ENCODE peak calls at places on chromosomes 2 and 18, in four cellular contexts. B, D, H and O are unnamed samples.
A peak's percentile ranks its signal among the peaks of the same experiment; 100 is the strongest.

GRCh38 chr2:31129835-31130561 is 8.2 kb downstream of the GALNT14 start:
- DNase-seq in B (no peak), D (no peak), H (no peak), O (no peak)

GRCh38 chr18:68568364-68568763 is 146.5 kb downstream of the TMX3 start:
- DNase-seq in B (no peak), D (no peak), H (no peak), O (no peak)

GRCh38 chr18:48575658-48576453 is 37.0 kb downstream of the CTIF start:
- DNase-seq in B (no peak), D (no peak), H (no peak), O (no peak)

GRCh38 chr2:30979822-30980245 is 158.4 kb downstream of the GALNT14 start:
- DNase-seq in B (peak; percentile 13), D (no peak), H (peak; percentile 77), O (no peak)

GRCh38 chr18:29172151-29173015 is 995.5 kb upstream of the CDH2 start:
- DNase-seq in B (peak; percentile 42), D (no peak), H (no peak), O (no peak)

GRCh38 chr18:45481846-45482245 is 133.4 kb upstream of the SLC14A2 start:
- DNase-seq in B (no peak), D (no peak), H (no peak), O (no peak)

GRCh38 chr2:230913406-230913805 is 11.6 kb downstream of the GPR55 start:
- DNase-seq in B (no peak), D (peak; percentile 53), H (no peak), O (no peak)

GRCh38 chr2:28438532-28439063 is 45.9 kb downstream of the FOSL2 start:
- DNase-seq in B (no peak), D (peak; percentile 5), H (no peak), O (no peak)

GRCh38 chr2:61272421-61273070 is 110.6 kb downstream of the C2orf74 start:
- DNase-seq in B (peak; percentile 20), D (no peak), H (no peak), O (peak; percentile 50)

GRCh38 chr2:14626873-14627272 is 5.6 kb upstream of the LRATD1 start:
- DNase-seq in B (no peak), D (no peak), H (no peak), O (no peak)

GRCh38 chr18:23353459-23353858 is 99.6 kb upstream of the RIOK3 start:
- DNase-seq in B (no peak), D (no peak), H (no peak), O (no peak)

GRCh38 chr2:66433945-66434678 is 813 bp upstream of the MEIS1 start:
- DNase-seq in B (peak; percentile 76), D (peak; percentile 42), H (no peak), O (peak; percentile 86)

GRCh38 chr18:55586841-55587240 is 1.2 kb downstream of the TCF4 start:
- DNase-seq in B (peak; percentile 53), D (no peak), H (no peak), O (peak; percentile 53)

GRCh38 chr2:182650704-182651103 is 65.4 kb upstream of the DNAJC10 start:
- DNase-seq in B (peak; percentile 76), D (no peak), H (no peak), O (peak; percentile 67)

GRCh38 chr2:203605302-203605701 is 70.2 kb upstream of the RAPH1 start:
- DNase-seq in B (peak; percentile 49), D (no peak), H (no peak), O (peak; percentile 14)

GRCh38 chr18:14086459-14087231 is 45.6 kb downstream of the ZNF519 start:
- DNase-seq in B (peak; percentile 37), D (peak; percentile 23), H (no peak), O (peak; percentile 34)

GRCh38 chr2:20674974-20675679 is 8.2 kb downstream of the GDF7 start:
- DNase-seq in B (peak; percentile 87), D (no peak), H (no peak), O (peak; percentile 80)

GRCh38 chr2:170973492-170974303 is 44.6 kb downstream of the GORASP2 start:
- DNase-seq in B (peak; percentile 66), D (peak; percentile 99), H (no peak), O (peak; percentile 85)

GRCh38 chr2:27622921-27623384 is 5.9 kb downstream of the CCDC121 start:
- DNase-seq in B (peak; percentile 84), D (no peak), H (peak; percentile 28), O (peak; percentile 5)

GRCh38 chr2:212392048-212392447 is 146.6 kb downstream of the ERBB4 start:
- DNase-seq in B (peak; percentile 3), D (no peak), H (peak; percentile 5), O (no peak)

GRCh38 chr2:73894475-73894850 is 1.7 kb downstream of the ACTG2 start:
- DNase-seq in B (no peak), D (no peak), H (no peak), O (no peak)

GRCh38 chr18:27377251-27377650 is 192.1 kb upstream of the CHST9 start:
- DNase-seq in B (no peak), D (no peak), H (no peak), O (no peak)

GRCh38 chr2:241925277-241925676 is 55.7 kb downstream of the RTP5 start:
- DNase-seq in B (no peak), D (no peak), H (no peak), O (no peak)

GRCh38 chr18:56235773-56236115 is 402.6 kb downstream of the TXNL1 start:
- DNase-seq in B (no peak), D (no peak), H (no peak), O (no peak)

GRCh38 chr18:4510709-4511108 is 55.6 kb upstream of the DLGAP1 start:
- DNase-seq in B (no peak), D (no peak), H (no peak), O (peak; percentile 17)

GRCh38 chr18:420661-421060 is 79.8 kb downstream of the COLEC12 start:
- DNase-seq in B (no peak), D (no peak), H (no peak), O (no peak)
- TF ChIP-seq CTCF in B (no peak), D (no peak), H (no peak), O (no peak)

DNA sequence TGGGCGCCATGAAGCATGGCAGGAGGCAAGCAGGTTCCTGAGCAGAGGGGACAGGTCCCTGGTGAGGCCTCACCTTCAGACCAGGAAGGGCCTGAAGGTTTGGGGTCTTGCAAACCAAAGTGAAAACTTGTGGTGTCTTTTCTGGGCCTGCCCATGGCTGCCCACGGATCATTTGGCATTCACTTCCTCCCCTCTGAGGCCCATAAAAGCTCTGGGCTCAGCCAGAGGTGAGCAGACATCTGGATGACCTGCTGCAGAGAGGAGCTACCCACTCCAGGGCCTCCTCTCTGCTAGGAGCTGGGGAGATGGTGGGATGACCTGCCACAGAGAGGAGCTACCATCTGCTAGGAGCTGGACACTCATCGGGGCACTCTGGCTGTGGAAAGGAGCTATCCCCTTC is 112.9 kb upstream of the TMEM18 start:
- DNase-seq in B (no peak), D (no peak), H (no peak), O (no peak)
- H3K9me1 ChIP-seq in B (no peaks in the 10 kb centered on the region), D (no peaks in the 10 kb centered on the region), H (no peaks in the 10 kb centered on the region), O (no peaks in the 10 kb centered on the region)

DNA sequence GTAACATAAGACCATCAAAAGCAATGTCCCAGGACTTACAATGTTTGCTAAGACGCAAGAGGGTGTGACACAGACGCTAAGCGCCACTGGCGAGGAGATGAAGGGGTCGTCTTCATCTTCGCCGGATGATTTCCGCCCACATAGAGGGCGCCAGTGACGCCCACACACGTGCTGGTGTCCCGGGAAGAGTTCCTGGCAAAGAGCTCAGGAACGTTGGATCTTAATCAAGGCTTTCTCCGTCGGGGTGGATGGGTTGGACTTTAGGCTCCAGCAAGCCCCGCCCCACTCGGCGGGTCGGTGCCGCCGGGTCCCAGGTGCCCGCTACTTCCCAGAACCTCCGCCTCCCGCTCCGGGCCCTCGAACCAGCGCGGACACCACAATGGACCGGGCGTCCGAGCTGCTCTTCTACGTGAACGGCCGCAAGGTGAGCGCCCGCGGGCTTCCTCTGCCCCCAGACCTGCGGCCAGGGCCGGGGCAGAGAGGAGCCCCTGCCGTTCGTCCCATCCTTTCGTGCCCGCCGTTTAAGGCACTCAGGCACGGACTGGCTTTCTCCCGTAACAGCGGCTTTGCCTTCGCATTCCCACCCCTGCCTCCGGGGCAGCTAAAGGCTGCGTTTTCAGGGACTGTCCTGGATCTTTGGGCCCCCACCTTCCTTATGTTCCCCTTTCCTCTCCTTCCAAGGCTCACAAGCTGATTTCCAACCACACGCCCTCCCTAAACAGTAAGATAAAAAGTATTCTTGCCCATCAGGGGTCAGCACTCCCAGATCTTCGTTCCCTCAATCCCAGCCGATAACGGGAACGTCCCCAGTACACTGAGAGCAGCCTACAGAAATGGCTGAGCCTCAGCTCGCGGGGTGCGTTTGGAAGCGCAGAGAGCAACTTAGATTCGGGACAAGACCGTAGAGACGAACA is at the start of gene AOX1:
- DNase-seq in B (peak; percentile 45), D (no peak), H (no peak), O (peak; percentile 53)
- TF ChIP-seq CTCF in B (no peak), D (no peak), H (peak; percentile 58), O (peak; percentile 7)

DNA sequence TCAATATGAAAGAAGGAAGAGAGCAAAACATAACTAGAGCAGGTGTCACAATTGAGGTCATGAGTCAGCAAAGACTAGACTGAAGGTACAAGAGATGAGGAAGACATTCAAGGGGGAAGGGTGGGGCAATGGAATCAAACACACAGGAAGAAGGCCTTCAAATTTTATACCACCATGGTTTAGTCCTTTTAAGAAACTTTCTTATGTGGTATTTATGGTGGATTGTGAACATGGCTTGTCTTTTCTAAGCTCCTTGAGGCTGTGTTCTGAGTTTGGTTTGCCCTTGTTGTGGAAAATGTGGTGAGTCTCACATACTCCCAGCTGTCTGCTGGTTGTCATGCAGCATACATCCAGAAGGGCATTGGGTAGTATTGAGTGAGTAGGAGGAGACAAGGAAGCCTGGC is 62.1 kb downstream of the NABP1 start:
- DNase-seq in B (no peak), D (no peak), H (no peak), O (no peak)
- H3K9me1 ChIP-seq in B (no peaks in the 10 kb centered on the region), D (no peaks in the 10 kb centered on the region), H (no peaks in the 10 kb centered on the region), O (no peaks in the 10 kb centered on the region)

GRCh38 chr2:65056215-65056989 is at the start of gene CEP68:
- DNase-seq in B (peak; percentile 97), D (peak; percentile 96), H (peak; percentile 86), O (peak; percentile 99)
- TF ChIP-seq CTCF in B (no peak), D (no peak), H (no peak), O (no peak)

DNA sequence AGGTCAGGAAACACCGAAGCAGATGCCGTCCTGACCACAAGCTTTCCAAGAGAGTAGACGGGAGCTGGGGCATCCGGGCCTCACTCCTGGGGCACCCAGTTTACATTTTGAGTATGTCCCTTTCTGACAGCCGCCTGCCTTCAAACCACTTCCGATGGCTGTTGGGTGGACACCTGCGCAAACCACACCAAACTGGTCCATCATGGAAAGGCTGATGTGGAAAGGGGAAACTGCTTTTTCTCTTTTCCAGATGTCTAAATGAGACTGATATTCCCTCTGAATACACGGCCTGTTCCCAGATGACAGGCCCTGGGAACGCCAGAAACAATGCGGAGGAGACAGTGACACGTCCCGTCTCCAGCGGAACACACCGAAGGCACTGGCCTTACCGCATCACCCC is 290.0 kb upstream of the SALL3 start:
- DNase-seq in B (no peak), D (no peak), H (no peak), O (no peak)
- H3K9me1 ChIP-seq in B (no peaks in the 10 kb centered on the region), D (no peaks in the 10 kb centered on the region), H (no peaks in the 10 kb centered on the region), O (no peaks in the 10 kb centered on the region)